ENCODE peak calls at places on chromosomes 4 and X, in four cellular contexts. H is dorsolateral prefrontal cortex, M is left lung, F is BJ. E is an unnamed sample.

GRCh38 chr4:30586850-30587249 is 133.3 kb upstream of the PCDH7 start:
- DNase-seq in F (no peak), M (no peak), H (no peak), E (no peak)

GRCh38 chr4:156970501-156971167 is 965 bp downstream of the PDGFC start:
- DNase-seq in F (no peak), M (peak), H (peak), E (no peak)

GRCh38 chrX:18873189-18873791 is 110.6 kb downstream of the PHKA2 start:
- DNase-seq in H (no peak), M (no peak), F (peak), E (no peak)

GRCh38 chr4:82643994-82644730 is 82.4 kb upstream of the TMEM150C start:
- DNase-seq in F (peak), M (no peak), H (no peak), E (peak)

GRCh38 chr4:43525646-43526045 is 633.1 kb downstream of the GRXCR1 start:
- DNase-seq in H (no peak), M (no peak), F (no peak), E (no peak)

GRCh38 chrX:24846551-24847170 is 152.9 kb downstream of the POLA1 start:
- DNase-seq in H (no peak), M (no peak), F (no peak), E (no peak)

GRCh38 chr4:6199344-6199921 is 916 bp downstream of the JAKMIP1 start:
- DNase-seq in F (no peak), M (no peak), H (no peak), E (no peak)

GRCh38 chrX:3522016-3522690 is 175.7 kb upstream of the MXRA5 start:
- DNase-seq in F (peak), H (no peak), M (no peak), E (no peak)

GRCh38 chrX:74343970-74344622 is 40.1 kb downstream of the ZCCHC13 start:
- DNase-seq in H (no peak), M (no peak), F (peak), E (peak)

GRCh38 chr4:48100248-48100647 is 33.8 kb downstream of the TXK start:
- DNase-seq in F (no peak), H (no peak), M (no peak), E (no peak)

GRCh38 chrX:17525762-17526555 is 151.0 kb downstream of the NHS start:
- DNase-seq in H (no peak), F (no peak), M (no peak), E (no peak)

GRCh38 chrX:46737462-46737861 is 21.5 kb downstream of the SLC9A7 start:
- DNase-seq in M (no peak), F (peak), H (no peak), E (no peak)

GRCh38 chr4:118865091-118865708 is 23.5 kb upstream of the SYNPO2 start:
- DNase-seq in F (no peak), M (peak), H (peak), E (no peak)

GRCh38 chr4:124181045-124181444 is 531.5 kb downstream of the ANKRD50 start:
- DNase-seq in M (no peak), F (no peak), H (no peak), E (no peak)

GRCh38 chr4:102541708-102542107 is 40.5 kb downstream of the NFKB1 start:
- DNase-seq in F (no peak), H (no peak), M (no peak), E (no peak)

GRCh38 chr4:158461336-158461735 is 60.3 kb upstream of the RXFP1 start:
- DNase-seq in H (no peak), M (no peak), F (peak), E (no peak)

GRCh38 chrX:40175416-40176255 is 77.9 kb upstream of the BCOR start:
- DNase-seq in H (peak), M (peak), F (no peak), E (no peak)

GRCh38 chrX:18377802-18378201 is 23.3 kb upstream of the SCML2 start:
- DNase-seq in M (no peak), H (no peak), F (no peak), E (no peak)

GRCh38 chrX:44314259-44314734 is 29.2 kb downstream of the EFHC2 start:
- DNase-seq in H (no peak), F (no peak), M (no peak), E (peak)

GRCh38 chrX:132119821-132120220 is 8.0 kb downstream of the FRMD7 start:
- DNase-seq in M (no peak), H (no peak), F (no peak), E (no peak)

GRCh38 chr4:105709081-105709450 is 482 bp downstream of the GSTCD start:
- DNase-seq in M (no peak), F (no peak), H (no peak), E (no peak)

GRCh38 chr4:119025916-119026661 is 109.5 kb upstream of the MYOZ2 start:
- DNase-seq in F (peak), M (no peak), H (no peak), E (peak)

GRCh38 chr4:103424853-103425252 is 226.7 kb upstream of the CENPE start:
- DNase-seq in M (no peak), H (no peak), F (no peak), E (no peak)

GRCh38 chr4:79987401-79987800 is 85.6 kb downstream of the ANTXR2 start:
- DNase-seq in F (no peak), H (no peak), M (no peak), E (no peak)

GRCh38 chr4:119810001-119810400 is 181.4 kb upstream of the PDE5A start:
- DNase-seq in M (no peak), F (no peak), H (no peak), E (no peak)

GRCh38 chr4:153002110-153002509 is 66.0 kb downstream of the FHDC1 start:
- DNase-seq in M (no peak), F (no peak), H (no peak), E (no peak)
- TF ChIP-seq CTCF in M (no peak), F (no peak), H (no peak), E (no peak)

GRCh38 chrX:1249101-1249887 is 19.3 kb upstream of the CSF2RA start:
- DNase-seq in H (no peak), M (peak), F (peak), E (no peak)
- H3K4me3 ChIP-seq in H (peak), M (no peak), F (peak), E (no peak)

GRCh38 chr4:153207561-153207960 is 3.3 kb downstream of the TRIM2 start:
- DNase-seq in M (no peak), F (no peak), H (peak), E (no peak)
- TF ChIP-seq CTCF in M (peak), F (peak), H (peak), E (peak)

DNA sequence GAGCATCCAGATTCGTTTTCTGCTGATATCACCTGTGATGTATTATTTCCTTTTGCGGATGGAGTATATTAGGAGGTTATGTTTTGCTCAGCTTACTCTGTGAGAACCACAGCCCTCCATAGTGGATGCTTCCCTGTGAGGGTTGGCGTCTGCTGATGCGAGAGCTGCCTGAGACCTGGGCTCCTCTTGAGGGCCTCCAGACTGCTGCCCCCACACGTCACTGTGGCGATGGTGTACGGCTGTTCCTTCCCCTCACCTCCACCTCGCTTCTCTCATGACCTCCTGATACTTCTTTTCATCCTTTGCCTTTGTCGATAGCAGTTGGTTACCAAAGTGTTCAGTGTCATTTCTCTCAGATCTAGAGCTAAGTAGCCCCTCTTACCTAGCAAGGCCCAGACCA is 71.7 kb downstream of the TNIP2 start:
- DNase-seq in H (no peak), M (no peak), F (no peak), E (no peak)
- H3K4me3 ChIP-seq in H (no peak), M (no peak), F (no peak), E (no peak)

GRCh38 chr4:177381762-177382310 is 60.4 kb downstream of the AGA start:
- DNase-seq in M (no peak), H (no peak), F (no peak), E (no peak)

GRCh38 chr4:177385576-177386320 is 56.5 kb downstream of the AGA start:
- DNase-seq in F (no peak), H (no peak), M (no peak), E (no peak)

GRCh38 chr4:177391287-177391686 is 51.0 kb downstream of the AGA start:
- DNase-seq in M (no peak), H (no peak), F (no peak), E (no peak)

GRCh38 chr4:177384856-177385396 is 57.3 kb downstream of the AGA start:
- DNase-seq in M (no peak), F (no peak), H (no peak), E (no peak)

GRCh38 chr4:177386416-177386815 is 55.8 kb downstream of the AGA start:
- DNase-seq in M (no peak), F (no peak), H (no peak), E (no peak)
- TF ChIP-seq CTCF in M (no peak), F (no peak), H (no peak), E (no peak)

DNA sequence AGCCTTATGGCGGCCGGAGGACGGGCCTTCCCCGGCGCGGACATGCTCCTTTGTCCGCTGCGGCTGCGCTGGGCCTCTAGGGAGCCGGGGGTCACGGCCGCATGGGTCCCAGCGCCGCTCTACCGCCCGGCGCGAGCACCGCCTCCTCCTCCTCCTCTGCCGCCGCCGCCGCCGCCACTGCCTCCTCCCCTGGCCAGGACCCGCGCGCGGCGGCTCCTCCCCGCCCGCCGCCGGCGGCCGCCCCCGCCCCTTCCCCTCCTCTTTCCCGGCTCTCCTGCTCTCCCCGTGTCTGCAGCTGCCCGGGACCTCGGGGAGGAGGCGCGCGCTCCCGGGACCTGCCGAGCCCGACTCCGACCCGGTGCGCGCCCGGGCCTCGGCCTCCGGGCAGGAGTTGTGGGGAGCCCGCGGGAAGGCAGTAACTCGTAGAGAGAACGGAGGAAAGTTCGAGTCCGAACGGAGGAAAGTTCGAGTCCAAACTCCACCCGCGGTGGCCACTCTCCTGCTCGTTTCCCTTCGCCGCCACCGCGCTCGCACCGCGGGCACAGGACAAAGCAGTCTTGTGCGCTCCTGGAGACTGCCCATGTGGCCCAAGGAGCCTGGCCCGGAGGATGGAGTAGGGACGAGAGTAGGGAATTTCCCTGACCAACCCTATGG is at the start of gene ADGRA3:
- DNase-seq in H (peak), F (no peak), M (peak), E (no peak)
- H3K4me3 ChIP-seq in H (peak), F (peak), M (peak), E (peak)

GRCh38 chr4:15513545-15513944 is 43.9 kb downstream of the CC2D2A start:
- DNase-seq in M (no peak), H (no peak), F (no peak), E (no peak)
- TF ChIP-seq CTCF in M (no peak), H (no peak), F (no peak), E (no peak)

DNA sequence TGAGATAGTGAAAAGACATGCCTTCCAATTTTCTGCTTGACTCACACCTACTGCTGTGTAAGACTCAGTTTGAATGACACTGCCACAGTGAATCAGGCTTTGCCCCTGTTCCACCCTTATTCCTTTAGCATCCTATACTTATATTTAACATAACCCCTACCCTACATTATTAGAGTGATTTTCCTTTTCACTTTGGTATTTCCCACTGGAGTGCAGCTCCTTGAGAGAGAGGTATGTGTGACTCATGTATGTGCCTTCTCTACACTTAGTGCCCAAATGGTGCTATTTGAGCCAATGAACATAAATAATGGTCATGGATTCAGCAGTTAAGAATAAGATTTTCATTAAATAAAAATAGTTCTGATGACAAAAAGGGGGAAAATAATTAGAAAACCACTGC is 69.5 kb downstream of the RRAGB start:
- DNase-seq in F (no peak), M (no peak), H (no peak), E (no peak)
- H3K4me3 ChIP-seq in F (no peak), M (no peak), H (no peak), E (no peak)

DNA sequence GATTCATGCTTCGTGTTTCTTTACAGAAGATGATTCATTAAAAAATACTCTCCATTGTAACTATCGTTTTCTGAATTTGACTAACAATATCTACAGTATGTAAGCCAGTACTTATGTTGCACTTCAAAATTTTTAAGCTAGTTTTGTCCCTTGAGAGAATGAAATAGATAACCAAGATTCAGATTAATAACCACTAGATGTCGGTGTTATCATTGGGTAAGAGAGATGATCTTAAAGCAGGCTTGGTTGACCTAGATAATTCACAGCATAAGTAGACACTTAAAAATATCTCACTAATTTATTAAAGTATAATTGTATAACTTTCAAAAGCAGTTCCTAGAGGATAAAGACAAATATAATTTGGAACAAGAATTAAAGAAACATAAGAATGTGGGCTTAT is 430.9 kb downstream of the C4orf33 start:
- DNase-seq in M (no peak), F (no peak), H (no peak), E (no peak)
- TF ChIP-seq CTCF in M (peak), F (no peak), H (peak), E (no peak)